ENCODE peak calls at places on chromosome 1, in five cellular contexts. X is A549, K is vagina, W is ovary, B is mammary epithelial cell. Y is an unnamed sample.

GRCh38 chr1:170305777-170306299 is 160.1 kb downstream of the NTMT2 start:
- DNase-seq in K (no peak), W (no peak), X (no peak), B (no peak), Y (no peak)

GRCh38 chr1:93004566-93005251 is 43.4 kb upstream of the DIPK1A start:
- DNase-seq in W (no peak), B (no peak), X (no peak), K (no peak), Y (no peak)

GRCh38 chr1:52119291-52119690 is 22.6 kb upstream of the ZFYVE9 start:
- DNase-seq in K (no peak), X (no peak), W (no peak), B (no peak), Y (no peak)

GRCh38 chr1:228092342-228093049 is 10.0 kb downstream of the ARF1 start:
- DNase-seq in K (no peak), W (no peak), B (no peak), X (no peak), Y (no peak)

GRCh38 chr1:14064649-14065442 is 364.9 kb downstream of the PRDM2 start:
- DNase-seq in B (no peak), X (no peak), W (no peak), K (no peak), Y (no peak)

GRCh38 chr1:206469933-206470691 is at the start of gene IKBKE:
- DNase-seq in X (peak; percentile 96), K (no peak), B (peak; percentile 69), W (peak; percentile 30), Y (no peak)

GRCh38 chr1:201050515-201051277 is 27.2 kb upstream of the KIF21B start:
- DNase-seq in W (no peak), K (no peak), X (no peak), B (no peak), Y (no peak)

GRCh38 chr1:230270940-230271325 is 155.2 kb downstream of the PGBD5 start:
- DNase-seq in X (no peak), B (no peak), K (no peak), W (no peak), Y (no peak)

GRCh38 chr1:23931481-23931880 is 18.3 kb upstream of the CNR2 start:
- DNase-seq in X (no peak), B (no peak), W (no peak), K (no peak), Y (no peak)

GRCh38 chr1:1068374-1069060 is 5.6 kb downstream of the RNF223 start:
- DNase-seq in K (no peak), W (no peak), X (peak; percentile 35), B (peak; percentile 35), Y (no peak)

GRCh38 chr1:98881911-98882310 is 122.8 kb downstream of the PLPPR5 start:
- DNase-seq in X (no peak), K (no peak), B (no peak), W (no peak), Y (no peak)

DNA sequence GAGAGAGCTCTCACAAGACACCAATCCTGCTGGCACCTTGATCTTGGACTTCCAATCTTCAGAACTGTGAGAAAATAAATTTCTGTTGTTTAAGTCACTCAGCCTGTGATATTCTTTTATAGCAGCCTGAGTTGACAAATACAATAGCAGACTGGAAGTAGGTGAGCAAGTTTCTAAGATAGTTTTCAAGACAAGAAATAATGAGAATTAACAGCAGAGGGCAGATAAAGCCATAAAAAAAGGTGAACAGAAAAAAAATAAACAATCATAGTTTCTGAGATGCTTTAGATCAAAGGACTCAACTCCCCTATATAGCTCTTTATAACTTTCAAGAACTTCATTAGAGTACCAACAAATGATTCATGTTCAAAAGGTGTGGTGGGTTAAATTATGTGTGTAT is 119.8 kb downstream of the PLPPR5 start:
- DNase-seq in X (no peak), K (no peak), B (no peak), W (no peak), Y (no peak)
- TF ChIP-seq CTCF in X (no peak), K (no peak), B (no peak), W (no peak), Y (no peak)

DNA sequence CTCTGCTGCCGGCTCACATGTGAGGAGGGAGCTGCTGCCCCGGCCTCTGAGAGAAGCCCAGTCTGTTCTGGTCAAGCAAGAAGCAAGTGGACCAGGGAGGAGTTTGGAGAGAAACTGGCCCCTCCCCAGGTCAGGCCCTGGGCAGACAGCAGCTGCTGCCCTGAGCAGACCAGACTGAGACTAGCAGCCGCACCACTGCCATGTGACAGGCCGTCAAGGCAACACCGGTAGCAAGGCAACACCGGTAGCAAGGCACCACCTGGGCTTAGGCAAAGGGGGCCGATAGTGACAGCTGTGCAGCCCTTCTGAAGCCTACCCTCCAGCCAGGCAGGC is 50.3 kb downstream of the ARHGEF16 start:
- DNase-seq in X (no peak), B (no peak), W (no peak), K (no peak), Y (no peak)
- H3K4me3 ChIP-seq in X (no peak overlapping the region), B (no peak overlapping the region), W (no peak overlapping the region), K (no peak overlapping the region), Y (no peak overlapping the region)

DNA sequence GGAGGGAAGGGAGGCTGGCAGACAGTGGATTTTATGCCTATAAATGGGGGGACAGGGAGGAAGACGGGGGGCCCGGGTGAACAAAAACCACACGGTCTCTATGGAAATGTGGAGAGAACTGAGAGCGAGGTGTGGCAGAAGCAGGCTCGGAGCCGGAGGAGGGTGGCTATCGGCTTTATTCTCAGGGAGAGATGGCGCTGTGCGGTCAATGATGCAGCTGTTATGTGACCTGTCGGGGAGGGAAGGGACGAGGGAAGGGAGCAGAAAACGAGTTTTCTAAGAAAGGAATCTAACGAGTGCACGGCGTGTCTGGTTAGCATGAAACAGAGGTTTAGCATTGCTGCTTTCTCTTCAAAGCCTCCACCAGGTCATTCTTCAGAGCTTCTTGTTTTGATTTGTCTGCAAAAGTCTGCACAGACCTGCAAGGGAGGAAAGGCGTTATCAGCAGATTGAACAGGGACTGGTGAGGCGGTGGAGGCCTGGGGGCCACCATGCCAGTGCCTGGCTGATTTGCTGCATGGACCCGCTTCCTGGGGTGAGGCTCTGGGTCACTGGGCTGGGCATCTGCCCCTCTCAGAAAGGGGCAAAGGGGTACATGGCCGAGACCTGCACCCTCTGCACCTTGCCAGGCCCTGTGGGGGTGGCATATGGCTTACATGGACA is 27.2 kb downstream of the SLC66A1 start:
- DNase-seq in W (no peak), B (no peak), K (no peak), X (no peak), Y (no peak)
- H3K27ac ChIP-seq in W (no peak overlapping the region), B (no peak overlapping the region), K (no peak overlapping the region), X (no peak overlapping the region), Y (no peak overlapping the region)

DNA sequence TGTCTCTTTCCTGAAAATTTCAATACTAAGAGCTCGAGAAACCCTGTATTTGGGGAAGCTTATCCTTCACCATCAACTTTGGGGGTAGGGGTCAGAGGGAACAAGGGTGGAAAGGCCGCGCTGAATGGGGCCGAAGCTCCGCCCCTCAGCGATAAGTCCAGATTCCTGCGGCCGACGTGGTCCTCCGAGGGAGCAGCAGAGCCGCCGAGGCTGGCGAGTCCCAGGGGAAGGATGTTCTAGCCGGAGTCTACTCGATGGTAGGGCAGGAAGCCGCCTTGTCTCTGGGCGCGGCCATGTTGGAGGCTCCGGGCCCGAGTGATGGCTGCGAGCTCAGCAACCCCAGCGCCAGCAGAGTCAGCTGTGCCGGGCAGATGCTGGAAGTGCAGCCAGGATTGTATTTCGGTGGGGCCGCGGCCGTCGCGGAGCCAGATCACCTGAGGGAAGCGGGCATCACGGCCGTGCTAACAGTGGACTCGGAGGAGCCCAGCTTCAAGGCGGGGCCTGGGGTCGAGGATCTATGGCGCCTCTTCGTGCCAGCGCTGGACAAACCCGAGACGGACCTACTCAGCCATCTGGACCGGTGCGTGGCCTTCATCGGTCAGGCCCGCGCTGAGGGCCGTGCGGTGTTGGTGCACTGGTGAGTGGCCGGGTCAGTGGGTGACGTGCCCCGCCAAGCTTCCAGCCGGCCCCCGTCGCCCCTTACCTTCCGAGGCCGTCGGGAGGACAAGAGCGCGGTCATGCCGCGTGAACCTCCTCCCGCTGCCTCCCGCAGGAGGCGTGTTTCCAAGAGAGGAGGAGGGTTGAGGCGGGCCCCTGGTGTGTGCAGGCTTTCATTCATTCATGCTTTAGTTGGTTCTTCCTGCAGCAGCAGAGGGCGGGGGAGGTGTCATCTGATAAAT is at the start of gene DUSP12:
- DNase-seq in X (peak; percentile 89), W (peak; percentile 90), B (peak; percentile 94), K (no peak), Y (peak; percentile 99)
- TF ChIP-seq CTCF in X (peak; percentile 24), W (no peak), B (no peak), K (no peak), Y (peak; percentile 54)